ENCODE peak calls at places on chromosomes 11 and 22, in nine cellular contexts. X is NCI-H345; D is GM10248; K is caudate nucleus; O is activated CD4-positive, alpha-beta T cell treated with anti-CD3 and anti-CD28 coated beads for 4 hours; V is naive thymus-derived CD4-positive, alpha-beta T cell; S is T1000; Z is iPS-NIHi11; W is T-cell. L is an unnamed sample.

GRCh38 chr22:22392131-22392530 is 116.4 kb downstream of the ZNF280B start:
- DNase-seq in X (no peak), D (no peak), K (no peak), O (no peak), V (no peak), S (no peak), Z (no peak), W (no peak), L (no peak)

GRCh38 chr11:10931761-10932700 is 74.2 kb upstream of the ZBED5 start:
- DNase-seq in X (peak), D (peak), K (no peak), O (no peak), V (no peak), S (no peak), Z (no peak), W (no peak), L (no peak)

GRCh38 chr22:44577391-44578114 is 79.5 kb upstream of the RTL6 start:
- DNase-seq in X (no peak), D (no peak), K (no peak), O (no peak), V (no peak), S (no peak), Z (no peak), W (no peak), L (no peak)

GRCh38 chr22:27238935-27239510 is 562.5 kb downstream of the MN1 start:
- DNase-seq in X (no peak), D (no peak), K (no peak), O (no peak), V (no peak), S (peak), Z (peak), W (no peak), L (no peak)

GRCh38 chr22:48153726-48154125 is 1391.3 kb downstream of the TBC1D22A start:
- DNase-seq in X (peak), D (no peak), K (no peak), O (no peak), V (no peak), S (no peak), Z (no peak), W (no peak), L (no peak)

GRCh38 chr11:62508336-62509058 is 38.1 kb downstream of the AHNAK start:
- DNase-seq in X (peak), D (peak), K (peak), O (no peak), V (no peak), S (no peak), Z (peak), W (no peak), L (peak)

GRCh38 chr22:49549851-49550430 is 277.7 kb downstream of the BRD1 start:
- DNase-seq in X (no peak), D (no peak), K (no peak), O (no peak), V (no peak), S (no peak), Z (no peak), W (no peak), L (no peak)

GRCh38 chr11:18455686-18456372 is at the start of gene LDHAL6A:
- DNase-seq in X (no peak), D (no peak), K (no peak), O (no peak), V (no peak), S (no peak), Z (peak), W (no peak), L (no peak)

GRCh38 chr11:46686886-46687810 is 13.3 kb downstream of the ARHGAP1 start:
- DNase-seq in X (no peak), D (no peak), K (peak), O (no peak), V (no peak), S (no peak), Z (no peak), W (no peak), L (no peak)

GRCh38 chr11:68030318-68031135 is at the start of gene NDUFS8:
- DNase-seq in X (peak), D (peak), K (peak), O (peak), V (peak), S (peak), Z (peak), W (peak), L (peak)

GRCh38 chr11:63918576-63919171 is 1.7 kb upstream of the RCOR2 start:
- DNase-seq in X (no peak), D (no peak), K (no peak), O (no peak), V (no peak), S (no peak), Z (no peak), W (no peak), L (no peak)

GRCh38 chr11:12269104-12269441 is 108.3 kb upstream of the PARVA start:
- DNase-seq in X (no peak), D (no peak), K (no peak), O (no peak), V (no peak), S (no peak), Z (no peak), W (no peak), L (no peak)

GRCh38 chr22:46239261-46240048 is 10.6 kb downstream of the CDPF1 start:
- DNase-seq in X (no peak), D (peak), K (no peak), O (no peak), V (peak), S (no peak), Z (no peak), W (no peak), L (peak)

GRCh38 chr11:26946209-26946828 is 47.6 kb upstream of the FIBIN start:
- DNase-seq in X (no peak), D (no peak), K (no peak), O (no peak), V (no peak), S (no peak), Z (no peak), W (no peak), L (no peak)

GRCh38 chr22:29040385-29041275 is 21.0 kb downstream of the C22orf31 start:
- DNase-seq in X (peak), D (peak), K (peak), O (peak), V (peak), S (peak), Z (peak), W (peak), L (peak)

GRCh38 chr11:8717876-8718753 is 35.5 kb downstream of the RPL27A start:
- DNase-seq in X (no peak), D (peak), K (no peak), O (no peak), V (no peak), S (peak), Z (no peak), W (no peak), L (peak)

GRCh38 chr11:16603890-16604783 is 134.3 kb upstream of the C11orf58 start:
- DNase-seq in X (peak), D (peak), K (no peak), O (no peak), V (no peak), S (peak), Z (peak), W (no peak), L (no peak)

GRCh38 chr11:11569936-11570491 is 51.8 kb downstream of the GALNT18 start:
- DNase-seq in X (no peak), D (no peak), K (peak), O (no peak), V (no peak), S (no peak), Z (no peak), W (no peak), L (no peak)

GRCh38 chr22:32469799-32470212 is 4.8 kb upstream of the FBXO7 start:
- DNase-seq in X (no peak), D (no peak), K (peak), O (no peak), V (no peak), S (no peak), Z (no peak), W (no peak), L (no peak)

GRCh38 chr11:13222285-13222684 is 55.3 kb upstream of the BMAL1 start:
- DNase-seq in X (no peak), D (no peak), K (no peak), O (no peak), V (no peak), S (no peak), Z (no peak), W (no peak), L (no peak)

GRCh38 chr11:76638267-76639197 is 32.0 kb downstream of the LRRC32 start:
- DNase-seq in X (no peak), D (no peak), K (no peak), O (no peak), V (no peak), S (no peak), Z (no peak), W (no peak), L (no peak)

GRCh38 chr11:118911880-118912741 is 13.6 kb downstream of the BCL9L start:
- DNase-seq in X (no peak), D (no peak), K (peak), O (peak), V (no peak), S (peak), Z (peak), W (no peak), L (peak)

GRCh38 chr11:73315288-73316020 is 7.4 kb downstream of the ARHGEF17 start:
- DNase-seq in X (no peak), D (no peak), K (no peak), O (no peak), V (no peak), S (no peak), Z (no peak), W (no peak), L (no peak)

GRCh38 chr22:35622132-35622913 is 5.2 kb upstream of the MB start:
- DNase-seq in X (peak), D (no peak), K (no peak), O (no peak), V (no peak), S (no peak), Z (peak), W (no peak), L (no peak)

GRCh38 chr22:39661501-39661841 is 90.9 kb downstream of the CACNA1I start:
- DNase-seq in X (no peak), D (no peak), K (no peak), O (no peak), V (no peak), S (no peak), Z (no peak), W (no peak), L (no peak)

GRCh38 chr11:17867346-17867745 is 132.8 kb downstream of the KCNC1 start:
- DNase-seq in X (no peak), D (no peak), K (no peak), O (no peak), V (no peak), S (no peak), Z (no peak), W (no peak), L (no peak)

GRCh38 chr11:61498767-61499341 is 9.7 kb upstream of the LRRC10B start:
- DNase-seq in X (no peak), D (no peak), K (peak), O (no peak), V (no peak), S (no peak), Z (no peak), W (no peak), L (peak)

GRCh38 chr11:126561327-126561893 is 205.9 kb downstream of the ST3GAL4 start:
- DNase-seq in X (no peak), D (peak), K (no peak), O (no peak), V (no peak), S (no peak), Z (peak), W (no peak), L (peak)

GRCh38 chr11:14854057-14854456 is 38.0 kb downstream of the CYP2R1 start:
- DNase-seq in X (no peak), D (no peak), K (no peak), O (no peak), V (no peak), S (no peak), Z (no peak), W (no peak), L (no peak)

L was measured in GM12865.